ENCODE peak calls at places on chromosomes 16 and 17, in six cellular contexts. One of them, this sample, is unnamed.
A peak's percentile ranks its signal among the peaks of the same experiment; 100 is the strongest.

GRCh38 chr17:6843241-6843890 is 11.8 kb upstream of the TEKT1 start:
- DNase-seq in astrocyte of the spinal cord: peak; percentile 62
- DNase-seq in anterior cingulate cortex: no peak
- DNase-seq in NCI-H446 treated with DMSO at 0.1 percent for 48 hours: no peak
- DNase-seq in retina: peak; percentile 29
- DNase-seq in cardiac muscle cell: peak; percentile 65
- DNase-seq in this sample: peak; percentile 46

GRCh38 chr17:40553694-40554534 is 11.4 kb downstream of the CCR7 start:
- DNase-seq in NCI-H446 treated with DMSO at 0.1 percent for 48 hours: no peak
- DNase-seq in anterior cingulate cortex: peak; percentile 70
- DNase-seq in astrocyte of the spinal cord: peak; percentile 62
- DNase-seq in cardiac muscle cell: no peak
- DNase-seq in retina: no peak
- DNase-seq in this sample: peak; percentile 19

GRCh38 chr16:7566360-7566759 is 233.7 kb downstream of the RBFOX1 start:
- DNase-seq in cardiac muscle cell: no peak
- DNase-seq in anterior cingulate cortex: no peak
- DNase-seq in astrocyte of the spinal cord: no peak
- DNase-seq in retina: no peak
- DNase-seq in NCI-H446 treated with DMSO at 0.1 percent for 48 hours: no peak
- DNase-seq in this sample: no peak

GRCh38 chr17:45942284-45942683 is 47.9 kb downstream of the MAPT start:
- DNase-seq in retina: no peak
- DNase-seq in NCI-H446 treated with DMSO at 0.1 percent for 48 hours: peak; percentile 96
- DNase-seq in astrocyte of the spinal cord: no peak
- DNase-seq in anterior cingulate cortex: peak; percentile 95
- DNase-seq in cardiac muscle cell: no peak
- DNase-seq in this sample: no peak

GRCh38 chr16:85437161-85438052 is 175.7 kb upstream of the GSE1 start:
- DNase-seq in anterior cingulate cortex: no peak
- DNase-seq in NCI-H446 treated with DMSO at 0.1 percent for 48 hours: peak; percentile 87
- DNase-seq in astrocyte of the spinal cord: no peak
- DNase-seq in cardiac muscle cell: no peak
- DNase-seq in retina: no peak
- DNase-seq in this sample: peak; percentile 93

GRCh38 chr16:71954699-71955195 is 45.5 kb downstream of the PKD1L3 start:
- DNase-seq in retina: no peak
- DNase-seq in NCI-H446 treated with DMSO at 0.1 percent for 48 hours: no peak
- DNase-seq in anterior cingulate cortex: no peak
- DNase-seq in astrocyte of the spinal cord: no peak
- DNase-seq in cardiac muscle cell: no peak
- DNase-seq in this sample: no peak

GRCh38 chr16:632486-633335 is 1.9 kb downstream of the WFIKKN1 start:
- DNase-seq in astrocyte of the spinal cord: no peak
- DNase-seq in retina: no peak
- DNase-seq in cardiac muscle cell: no peak
- DNase-seq in anterior cingulate cortex: no peak
- DNase-seq in NCI-H446 treated with DMSO at 0.1 percent for 48 hours: no peak
- DNase-seq in this sample: no peak

GRCh38 chr16:66996324-66996982 is 8.1 kb downstream of the CES4A start:
- DNase-seq in cardiac muscle cell: no peak
- DNase-seq in anterior cingulate cortex: peak; percentile 53
- DNase-seq in astrocyte of the spinal cord: peak; percentile 76
- DNase-seq in NCI-H446 treated with DMSO at 0.1 percent for 48 hours: no peak
- DNase-seq in retina: no peak
- DNase-seq in this sample: no peak

GRCh38 chr16:177394-177822 is 928 bp downstream of the HBA1 start:
- DNase-seq in retina: no peak
- DNase-seq in astrocyte of the spinal cord: no peak
- DNase-seq in anterior cingulate cortex: no peak
- DNase-seq in NCI-H446 treated with DMSO at 0.1 percent for 48 hours: peak; percentile 100
- DNase-seq in cardiac muscle cell: no peak
- DNase-seq in this sample: no peak

GRCh38 chr16:56625943-56626654 is 518 bp downstream of the MT1E start:
- DNase-seq in NCI-H446 treated with DMSO at 0.1 percent for 48 hours: no peak
- DNase-seq in retina: no peak
- DNase-seq in cardiac muscle cell: no peak
- DNase-seq in anterior cingulate cortex: no peak
- DNase-seq in astrocyte of the spinal cord: peak; percentile 86
- DNase-seq in this sample: no peak

GRCh38 chr17:50785942-50786570 is 18.7 kb upstream of the ANKRD40CL start:
- DNase-seq in NCI-H446 treated with DMSO at 0.1 percent for 48 hours: peak; percentile 97
- DNase-seq in anterior cingulate cortex: no peak
- DNase-seq in astrocyte of the spinal cord: peak; percentile 57
- DNase-seq in retina: no peak
- DNase-seq in cardiac muscle cell: no peak
- DNase-seq in this sample: no peak

GRCh38 chr17:33668516-33668915 is 375.4 kb upstream of the ASIC2 start:
- DNase-seq in astrocyte of the spinal cord: no peak
- DNase-seq in cardiac muscle cell: no peak
- DNase-seq in NCI-H446 treated with DMSO at 0.1 percent for 48 hours: no peak
- DNase-seq in retina: no peak
- DNase-seq in anterior cingulate cortex: no peak
- DNase-seq in this sample: no peak

GRCh38 chr17:17545031-17545820 is 46.3 kb downstream of the PEMT start:
- DNase-seq in anterior cingulate cortex: no peak
- DNase-seq in astrocyte of the spinal cord: peak; percentile 61
- DNase-seq in NCI-H446 treated with DMSO at 0.1 percent for 48 hours: no peak
- DNase-seq in retina: no peak
- DNase-seq in cardiac muscle cell: no peak
- DNase-seq in this sample: no peak

GRCh38 chr16:1657841-1658240 is 20.2 kb upstream of the JPT2 start:
- DNase-seq in cardiac muscle cell: no peak
- DNase-seq in retina: no peak
- DNase-seq in NCI-H446 treated with DMSO at 0.1 percent for 48 hours: no peak
- DNase-seq in anterior cingulate cortex: no peak
- DNase-seq in astrocyte of the spinal cord: no peak
- DNase-seq in this sample: no peak

GRCh38 chr17:81381632-81382577 is 13.4 kb upstream of the BAHCC1 start:
- DNase-seq in astrocyte of the spinal cord: no peak
- DNase-seq in cardiac muscle cell: no peak
- DNase-seq in anterior cingulate cortex: no peak
- DNase-seq in retina: no peak
- DNase-seq in NCI-H446 treated with DMSO at 0.1 percent for 48 hours: no peak
- DNase-seq in this sample: no peak

GRCh38 chr17:48310748-48311213 is 119.2 kb downstream of the SKAP1 start:
- DNase-seq in anterior cingulate cortex: no peak
- DNase-seq in astrocyte of the spinal cord: no peak
- DNase-seq in cardiac muscle cell: peak; percentile 38
- DNase-seq in NCI-H446 treated with DMSO at 0.1 percent for 48 hours: no peak
- DNase-seq in retina: peak; percentile 73
- DNase-seq in this sample: peak; percentile 92

GRCh38 chr16:9836118-9836736 is 346.0 kb downstream of the GRIN2A start:
- DNase-seq in anterior cingulate cortex: no peak
- DNase-seq in NCI-H446 treated with DMSO at 0.1 percent for 48 hours: no peak
- DNase-seq in retina: peak; percentile 31
- DNase-seq in cardiac muscle cell: peak; percentile 83
- DNase-seq in astrocyte of the spinal cord: peak; percentile 17
- DNase-seq in this sample: no peak

GRCh38 chr16:90032664-90033346 is 13.5 kb upstream of the DBNDD1 start:
- DNase-seq in retina: peak; percentile 40
- DNase-seq in astrocyte of the spinal cord: peak; percentile 44
- DNase-seq in cardiac muscle cell: no peak
- DNase-seq in anterior cingulate cortex: no peak
- DNase-seq in NCI-H446 treated with DMSO at 0.1 percent for 48 hours: no peak
- DNase-seq in this sample: no peak

GRCh38 chr17:48704521-48704920 is 17.8 kb downstream of the PRAC1 start:
- DNase-seq in cardiac muscle cell: no peak
- DNase-seq in NCI-H446 treated with DMSO at 0.1 percent for 48 hours: no peak
- DNase-seq in anterior cingulate cortex: no peak
- DNase-seq in retina: no peak
- DNase-seq in astrocyte of the spinal cord: no peak
- DNase-seq in this sample: no peak

GRCh38 chr17:50051082-50051576 is 4.8 kb upstream of the ITGA3 start:
- DNase-seq in astrocyte of the spinal cord: peak; percentile 87
- DNase-seq in retina: no peak
- DNase-seq in anterior cingulate cortex: no peak
- DNase-seq in NCI-H446 treated with DMSO at 0.1 percent for 48 hours: no peak
- DNase-seq in cardiac muscle cell: no peak
- DNase-seq in this sample: no peak

GRCh38 chr17:75110307-75110937 is 653 bp downstream of the ARMC7 start:
- DNase-seq in retina: peak; percentile 31
- DNase-seq in NCI-H446 treated with DMSO at 0.1 percent for 48 hours: no peak
- DNase-seq in astrocyte of the spinal cord: no peak
- DNase-seq in cardiac muscle cell: peak; percentile 35
- DNase-seq in anterior cingulate cortex: no peak
- DNase-seq in this sample: peak; percentile 38

GRCh38 chr16:66899310-66899944 is 19.1 kb downstream of the PDP2 start:
- DNase-seq in NCI-H446 treated with DMSO at 0.1 percent for 48 hours: no peak
- DNase-seq in anterior cingulate cortex: no peak
- DNase-seq in retina: no peak
- DNase-seq in astrocyte of the spinal cord: no peak
- DNase-seq in cardiac muscle cell: no peak
- DNase-seq in this sample: no peak

GRCh38 chr16:69476920-69477418 is 52.5 kb downstream of the CYB5B start:
- DNase-seq in cardiac muscle cell: no peak
- DNase-seq in anterior cingulate cortex: no peak
- DNase-seq in NCI-H446 treated with DMSO at 0.1 percent for 48 hours: no peak
- DNase-seq in retina: no peak
- DNase-seq in astrocyte of the spinal cord: peak; percentile 90
- DNase-seq in this sample: no peak

This sample was measured in NCI-H146.